ENCODE peak calls at places on chromosomes 4 and X, in seven cellular contexts. G is PC-3, O is BJ, J is brain microvascular endothelial cell, T is tibial nerve, X is AG04450, E is lung. F is an unnamed sample.
A peak's percentile ranks its signal among the peaks of the same experiment; 100 is the strongest.

GRCh38 chr4:118206627-118207026 is 146.2 kb downstream of the PRSS12 start:
- DNase-seq in G (no peak), O (no peak), J (no peak), T (no peak), X (peak; percentile 6), E (no peak), F (no peak)

GRCh38 chrX:97398030-97398551 is 514.4 kb downstream of the RPA4 start:
- DNase-seq in G (peak; percentile 16), O (no peak), J (no peak), T (no peak), X (no peak), E (no peak), F (no peak)

GRCh38 chr4:52195882-52196281 is 144.8 kb downstream of the SPATA18 start:
- DNase-seq in G (peak; percentile 16), O (no peak), J (no peak), T (no peak), X (no peak), E (no peak), F (no peak)

GRCh38 chrX:40912576-40912975 is 172.7 kb upstream of the USP9X start:
- DNase-seq in G (peak; percentile 82), O (no peak), J (no peak), T (no peak), X (no peak), E (no peak), F (no peak)

GRCh38 chr4:13584481-13584880 is 40.2 kb upstream of the NKX3-2 start:
- DNase-seq in G (peak; percentile 36), O (no peak), J (no peak), T (no peak), X (no peak), E (no peak), F (no peak)

GRCh38 chr4:11496313-11496956 is 67.7 kb upstream of the HS3ST1 start:
- DNase-seq in G (peak; percentile 77), O (no peak), J (no peak), T (no peak), X (no peak), E (no peak), F (no peak)

GRCh38 chr4:124206779-124207605 is 505.5 kb downstream of the ANKRD50 start:
- DNase-seq in G (peak; percentile 87), O (no peak), J (peak; percentile 57), T (no peak), X (no peak), E (no peak), F (peak; percentile 70)

GRCh38 chr4:7327341-7327885 is 107.3 kb downstream of the PSAPL1 start:
- DNase-seq in G (no peak), O (no peak), J (no peak), T (no peak), X (no peak), E (no peak), F (no peak)

GRCh38 chr4:48939785-48940184 is 33.2 kb upstream of the OCIAD2 start:
- DNase-seq in G (peak; percentile 92), O (peak; percentile 44), J (peak; percentile 69), T (no peak), X (peak; percentile 39), E (no peak), F (peak; percentile 87)

GRCh38 chr4:41339812-41340809 is 83.4 kb downstream of the UCHL1 start:
- DNase-seq in G (peak; percentile 52), O (peak; percentile 94), J (no peak), T (no peak), X (no peak), E (no peak), F (no peak)
- TF ChIP-seq CTCF in G (no peak), O (peak; percentile 40), J (peak; percentile 10), T (no peak), X (no peak), E (no peak), F (peak; percentile 41)

DNA sequence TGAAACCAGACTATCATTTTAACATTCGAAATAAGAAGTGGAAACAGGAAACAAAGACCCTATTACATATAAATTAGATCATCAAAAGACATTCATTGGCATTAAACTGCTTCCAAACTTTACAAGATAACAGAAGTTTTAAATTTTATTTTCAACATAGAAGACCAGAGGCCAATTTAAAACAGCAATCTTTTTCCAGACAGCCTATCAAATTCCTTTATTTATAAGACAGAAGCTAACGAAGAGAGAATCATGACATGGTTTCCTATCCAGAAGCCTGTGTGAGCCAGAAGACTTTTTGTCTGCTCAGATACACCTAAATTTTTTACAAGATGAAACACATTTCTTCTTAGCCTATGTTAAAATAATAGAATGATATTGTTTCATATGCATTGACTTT is 291.9 kb downstream of the PPP3CA start:
- DNase-seq in G (no peak), O (no peak), J (no peak), T (no peak), X (no peak), E (no peak), F (no peak)
- H3K4me3 ChIP-seq in G (no peak overlapping the region), O (no peak overlapping the region), J (no peak overlapping the region), T (no peak overlapping the region), X (no peak overlapping the region), E (no peak overlapping the region), F (no peak overlapping the region)

DNA sequence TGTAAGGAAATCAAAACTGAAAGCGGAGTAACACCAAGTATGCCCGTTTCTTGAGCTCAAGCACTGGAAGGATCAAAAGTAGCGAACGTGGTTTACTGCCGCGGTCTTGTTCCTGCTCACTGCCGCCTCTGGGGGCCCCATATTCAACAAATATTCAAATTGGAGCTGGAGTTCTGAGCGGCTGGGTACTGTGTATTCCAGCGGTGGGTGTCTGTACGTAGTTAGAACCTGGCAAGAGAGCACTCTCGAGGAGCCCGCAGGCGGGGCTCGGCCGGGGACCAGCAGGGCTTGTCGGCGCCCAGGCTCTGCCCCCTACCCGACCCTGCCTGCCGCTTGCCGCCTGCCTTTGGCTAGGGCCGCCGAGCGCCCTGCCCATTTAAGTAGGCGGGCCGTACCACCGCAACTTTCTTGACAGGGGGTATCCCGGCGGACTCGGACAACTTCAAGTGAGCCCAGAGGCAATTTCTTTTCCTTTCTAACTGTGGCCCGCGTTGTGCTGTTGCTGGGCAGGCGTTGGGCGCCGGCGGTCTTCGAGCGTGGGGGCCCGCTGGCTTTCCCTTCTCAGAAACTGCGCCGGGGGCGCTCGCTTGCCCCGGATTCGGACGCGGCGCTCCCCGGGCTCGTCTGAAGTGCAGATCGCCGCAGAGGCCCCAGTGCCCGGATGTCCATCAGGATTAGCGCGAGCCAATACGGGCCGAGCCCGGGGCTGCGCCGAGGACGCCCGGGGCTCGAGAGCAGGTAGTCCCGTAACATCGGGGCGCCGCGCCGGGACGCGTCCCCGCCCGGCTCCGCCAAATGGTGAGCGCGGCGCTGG is 71.9 kb downstream of the AFF1 start:
- DNase-seq in G (peak; percentile 85), O (peak; percentile 38), J (peak; percentile 90), T (peak; percentile 86), X (peak; percentile 87), E (peak; percentile 93), F (no peak)
- TF ChIP-seq CTCF in G (no peak), O (peak; percentile 30), J (peak; percentile 62), T (peak; percentile 14), X (peak; percentile 53), E (no peak), F (peak; percentile 32)

GRCh38 chr4:2426711-2427275 is 8.0 kb downstream of the CFAP99 start:
- DNase-seq in G (no peak), O (no peak), J (no peak), T (no peak), X (no peak), E (no peak), F (no peak)
- H3K4me3 ChIP-seq in G (no peak overlapping the region), O (no peak overlapping the region), J (no peak overlapping the region), T (no peak overlapping the region), X (no peak overlapping the region), E (no peak overlapping the region), F (no peak overlapping the region)

F was measured in epithelial cell of proximal tubule.